ENCODE peak calls at places on chromosomes 13 and 19, in seven cellular contexts. One of them, this sample, is unnamed.

GRCh38 chr13:81106348-81106747 is 765.4 kb upstream of the SPRY2 start:
- DNase-seq in foreskin fibroblast: no peak
- DNase-seq in GF-D8: no peak
- DNase-seq in naive B cell: no peak
- DNase-seq in AG04450: no peak
- DNase-seq in stimulated activated naive CD4-positive, alpha-beta T cell treated with Interleukin-2 at 50 U/mL for 16 hours: no peak
- DNase-seq in breast epithelium: no peak
- DNase-seq in this sample: no peak

GRCh38 chr19:4742717-4743646 is 19.3 kb upstream of the DPP9 start:
- DNase-seq in foreskin fibroblast: peak
- DNase-seq in GF-D8: no peak
- DNase-seq in naive B cell: no peak
- DNase-seq in AG04450: no peak
- DNase-seq in stimulated activated naive CD4-positive, alpha-beta T cell treated with Interleukin-2 at 50 U/mL for 16 hours: no peak
- DNase-seq in breast epithelium: no peak
- DNase-seq in this sample: no peak

GRCh38 chr19:39078436-39079200 is 5.5 kb upstream of the ACP7 start:
- DNase-seq in foreskin fibroblast: peak
- DNase-seq in GF-D8: no peak
- DNase-seq in naive B cell: no peak
- DNase-seq in AG04450: peak
- DNase-seq in stimulated activated naive CD4-positive, alpha-beta T cell treated with Interleukin-2 at 50 U/mL for 16 hours: no peak
- DNase-seq in breast epithelium: no peak
- DNase-seq in this sample: no peak

GRCh38 chr19:34430738-34431625 is 2.8 kb downstream of the UBA2 start:
- DNase-seq in foreskin fibroblast: peak
- DNase-seq in GF-D8: no peak
- DNase-seq in naive B cell: peak
- DNase-seq in AG04450: no peak
- DNase-seq in stimulated activated naive CD4-positive, alpha-beta T cell treated with Interleukin-2 at 50 U/mL for 16 hours: no peak
- DNase-seq in breast epithelium: no peak
- DNase-seq in this sample: no peak

GRCh38 chr13:80084086-80084676 is 256.7 kb downstream of the SPRY2 start:
- DNase-seq in foreskin fibroblast: peak
- DNase-seq in GF-D8: no peak
- DNase-seq in naive B cell: no peak
- DNase-seq in AG04450: peak
- DNase-seq in stimulated activated naive CD4-positive, alpha-beta T cell treated with Interleukin-2 at 50 U/mL for 16 hours: no peak
- DNase-seq in breast epithelium: no peak
- DNase-seq in this sample: no peak

GRCh38 chr19:1073063-1073955 is 6.3 kb downstream of the ARHGAP45 start:
- DNase-seq in foreskin fibroblast: no peak
- DNase-seq in GF-D8: no peak
- DNase-seq in naive B cell: no peak
- DNase-seq in AG04450: no peak
- DNase-seq in stimulated activated naive CD4-positive, alpha-beta T cell treated with Interleukin-2 at 50 U/mL for 16 hours: no peak
- DNase-seq in breast epithelium: no peak
- DNase-seq in this sample: no peak

GRCh38 chr13:74301200-74302063 is 167.2 kb upstream of the KLF12 start:
- DNase-seq in foreskin fibroblast: peak
- DNase-seq in GF-D8: no peak
- DNase-seq in naive B cell: no peak
- DNase-seq in AG04450: no peak
- DNase-seq in stimulated activated naive CD4-positive, alpha-beta T cell treated with Interleukin-2 at 50 U/mL for 16 hours: no peak
- DNase-seq in breast epithelium: no peak
- DNase-seq in this sample: no peak

GRCh38 chr19:5624154-5624663 is 1.3 kb downstream of the SAFB start:
- DNase-seq in foreskin fibroblast: peak
- DNase-seq in GF-D8: no peak
- DNase-seq in naive B cell: no peak
- DNase-seq in AG04450: no peak
- DNase-seq in stimulated activated naive CD4-positive, alpha-beta T cell treated with Interleukin-2 at 50 U/mL for 16 hours: peak
- DNase-seq in breast epithelium: peak
- DNase-seq in this sample: no peak

GRCh38 chr19:3374369-3375112 is 8.2 kb downstream of the NFIC start:
- DNase-seq in foreskin fibroblast: peak
- DNase-seq in GF-D8: peak
- DNase-seq in naive B cell: no peak
- DNase-seq in AG04450: no peak
- DNase-seq in stimulated activated naive CD4-positive, alpha-beta T cell treated with Interleukin-2 at 50 U/mL for 16 hours: no peak
- DNase-seq in breast epithelium: no peak
- DNase-seq in this sample: no peak

GRCh38 chr13:20099319-20099718 is 61.5 kb downstream of the GJA3 start:
- DNase-seq in foreskin fibroblast: no peak
- DNase-seq in GF-D8: no peak
- DNase-seq in naive B cell: no peak
- DNase-seq in AG04450: no peak
- DNase-seq in stimulated activated naive CD4-positive, alpha-beta T cell treated with Interleukin-2 at 50 U/mL for 16 hours: no peak
- DNase-seq in breast epithelium: no peak
- DNase-seq in this sample: no peak

GRCh38 chr19:28526042-28526441 is 686.9 kb downstream of the UQCRFS1 start:
- DNase-seq in foreskin fibroblast: no peak
- DNase-seq in GF-D8: no peak
- DNase-seq in naive B cell: no peak
- DNase-seq in AG04450: no peak
- DNase-seq in stimulated activated naive CD4-positive, alpha-beta T cell treated with Interleukin-2 at 50 U/mL for 16 hours: no peak
- DNase-seq in breast epithelium: no peak
- DNase-seq in this sample: no peak

GRCh38 chr13:74990992-74991391 is 491.0 kb downstream of the TBC1D4 start:
- DNase-seq in foreskin fibroblast: no peak
- DNase-seq in GF-D8: no peak
- DNase-seq in naive B cell: no peak
- DNase-seq in AG04450: no peak
- DNase-seq in stimulated activated naive CD4-positive, alpha-beta T cell treated with Interleukin-2 at 50 U/mL for 16 hours: no peak
- DNase-seq in breast epithelium: no peak
- DNase-seq in this sample: no peak

GRCh38 chr13:23828866-23829265 is 60.3 kb downstream of the MIPEP start:
- DNase-seq in foreskin fibroblast: peak
- DNase-seq in GF-D8: no peak
- DNase-seq in naive B cell: no peak
- DNase-seq in AG04450: no peak
- DNase-seq in stimulated activated naive CD4-positive, alpha-beta T cell treated with Interleukin-2 at 50 U/mL for 16 hours: no peak
- DNase-seq in breast epithelium: no peak
- DNase-seq in this sample: no peak